ENCODE peak calls at places on chromosomes 6 and 20, in four cellular contexts. One of them, this sample, is unnamed.

GRCh38 chr6:36323062-36323461 is 13.6 kb downstream of the BNIP5 start:
- DNase-seq in transverse colon: no peak
- DNase-seq in sigmoid colon: no peak
- DNase-seq in stomach: no peak
- DNase-seq in this sample: no peak

GRCh38 chr20:50284811-50285375 is 94.3 kb downstream of the CEBPB start:
- DNase-seq in sigmoid colon: peak; percentile 71
- DNase-seq in transverse colon: no peak
- DNase-seq in stomach: no peak
- DNase-seq in this sample: peak; percentile 92

GRCh38 chr20:45933231-45934045 is 1.0 kb upstream of the PCIF1 start:
- DNase-seq in stomach: peak; percentile 64
- DNase-seq in transverse colon: peak; percentile 79
- DNase-seq in sigmoid colon: peak; percentile 89
- DNase-seq in this sample: peak; percentile 83

GRCh38 chr6:124524821-124525220 is 437.4 kb upstream of the RNF217 start:
- DNase-seq in sigmoid colon: no peak
- DNase-seq in transverse colon: no peak
- DNase-seq in stomach: no peak
- DNase-seq in this sample: no peak

GRCh38 chr6:113676057-113676456 is 181.1 kb upstream of the MARCKS start:
- DNase-seq in stomach: peak; percentile 44
- DNase-seq in sigmoid colon: no peak
- DNase-seq in transverse colon: no peak
- DNase-seq in this sample: no peak

GRCh38 chr6:44564906-44565524 is 177.5 kb downstream of the CDC5L start:
- DNase-seq in sigmoid colon: no peak
- DNase-seq in transverse colon: no peak
- DNase-seq in stomach: no peak
- DNase-seq in this sample: no peak

GRCh38 chr6:136173519-136174507 is 76.3 kb downstream of the MTFR2 start:
- DNase-seq in sigmoid colon: no peak
- DNase-seq in transverse colon: no peak
- DNase-seq in stomach: no peak
- DNase-seq in this sample: peak; percentile 44

GRCh38 chr20:63234693-63235398 is 859 bp upstream of the BIRC7 start:
- DNase-seq in transverse colon: peak; percentile 19
- DNase-seq in stomach: peak; percentile 52
- DNase-seq in sigmoid colon: no peak
- DNase-seq in this sample: no peak

GRCh38 chr6:43089874-43090556 is 13.9 kb downstream of the PTK7 start:
- DNase-seq in transverse colon: no peak
- DNase-seq in sigmoid colon: no peak
- DNase-seq in stomach: no peak
- DNase-seq in this sample: no peak

GRCh38 chr20:59984551-59984950 is 26.3 kb downstream of the CDH26 start:
- DNase-seq in sigmoid colon: no peak
- DNase-seq in stomach: no peak
- DNase-seq in transverse colon: no peak
- DNase-seq in this sample: no peak

GRCh38 chr20:39633689-39634088 is 671.5 kb downstream of the DHX35 start:
- DNase-seq in stomach: no peak
- DNase-seq in sigmoid colon: no peak
- DNase-seq in transverse colon: no peak
- DNase-seq in this sample: no peak

GRCh38 chr6:101083533-101084172 is 202.5 kb upstream of the ASCC3 start:
- DNase-seq in transverse colon: no peak
- DNase-seq in sigmoid colon: no peak
- DNase-seq in stomach: no peak
- DNase-seq in this sample: no peak

GRCh38 chr6:135568366-135568765 is 70.8 kb upstream of the AHI1 start:
- DNase-seq in stomach: peak; percentile 34
- DNase-seq in sigmoid colon: no peak
- DNase-seq in transverse colon: peak; percentile 10
- DNase-seq in this sample: peak; percentile 24

GRCh38 chr6:13272131-13273046 is 55.9 kb downstream of the TBC1D7 start:
- DNase-seq in sigmoid colon: peak; percentile 81
- DNase-seq in transverse colon: peak; percentile 69
- DNase-seq in stomach: peak; percentile 40
- DNase-seq in this sample: no peak

GRCh38 chr6:66851930-66852329 is 1144.9 kb upstream of the EYS start:
- DNase-seq in sigmoid colon: no peak
- DNase-seq in transverse colon: no peak
- DNase-seq in stomach: no peak
- DNase-seq in this sample: no peak

GRCh38 chr6:150394053-150394875 is 25.5 kb downstream of the IYD start:
- DNase-seq in sigmoid colon: no peak
- DNase-seq in stomach: no peak
- DNase-seq in transverse colon: no peak
- DNase-seq in this sample: no peak

GRCh38 chr6:27091661-27092315 is 155.7 kb upstream of the PRSS16 start:
- DNase-seq in transverse colon: no peak
- DNase-seq in sigmoid colon: no peak
- DNase-seq in stomach: no peak
- DNase-seq in this sample: no peak

GRCh38 chr6:145214570-145214969 is 520.8 kb downstream of the EPM2A start:
- DNase-seq in sigmoid colon: no peak
- DNase-seq in stomach: no peak
- DNase-seq in transverse colon: no peak
- DNase-seq in this sample: no peak

GRCh38 chr6:54935739-54936138 is 89.2 kb downstream of the FAM83B start:
- DNase-seq in sigmoid colon: no peak
- DNase-seq in stomach: no peak
- DNase-seq in transverse colon: no peak
- DNase-seq in this sample: no peak

GRCh38 chr6:166351715-166352285 is 9.5 kb upstream of the SFT2D1 start:
- DNase-seq in transverse colon: peak; percentile 45
- DNase-seq in stomach: no peak
- DNase-seq in sigmoid colon: no peak
- DNase-seq in this sample: no peak

GRCh38 chr6:6781172-6781876 is 192.8 kb downstream of the LY86 start:
- DNase-seq in stomach: no peak
- DNase-seq in sigmoid colon: no peak
- DNase-seq in transverse colon: no peak
- DNase-seq in this sample: peak; percentile 77

GRCh38 chr6:44339301-44339700 is 3.1 kb upstream of the SPATS1 start:
- DNase-seq in stomach: peak; percentile 67
- DNase-seq in sigmoid colon: no peak
- DNase-seq in transverse colon: no peak
- DNase-seq in this sample: no peak

GRCh38 chr6:72946766-72947165 is 278.5 kb downstream of the KHDC1L start:
- DNase-seq in sigmoid colon: no peak
- DNase-seq in stomach: no peak
- DNase-seq in transverse colon: no peak
- DNase-seq in this sample: no peak
- TF ChIP-seq EP300 in sigmoid colon: no peak
- TF ChIP-seq EP300 in stomach: no peak
- TF ChIP-seq EP300 in transverse colon: no peak
- TF ChIP-seq EP300 in this sample: no peak

DNA sequence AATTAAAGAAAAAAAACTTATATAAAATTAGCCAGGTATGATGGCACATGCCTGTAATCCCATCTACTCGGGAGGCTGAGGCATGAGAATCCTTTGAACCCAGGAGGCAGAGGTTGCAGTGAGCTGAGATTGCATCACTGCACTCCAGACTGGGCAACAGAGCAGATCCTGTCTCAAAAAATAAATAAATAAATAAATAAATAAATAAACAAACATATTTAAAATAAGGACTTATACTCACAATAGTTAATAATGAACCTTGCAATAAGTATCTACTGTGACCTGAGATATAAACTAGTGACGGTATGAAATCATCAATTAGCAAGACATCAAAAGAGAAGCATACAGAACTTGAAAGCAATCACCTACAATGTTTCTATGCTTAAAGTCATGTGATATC is 548.4 kb upstream of the JARID2 start:
- DNase-seq in transverse colon: no peak
- DNase-seq in stomach: no peak
- DNase-seq in sigmoid colon: no peak
- DNase-seq in this sample: no peak
- TF ChIP-seq CTCF in transverse colon: no peak
- TF ChIP-seq CTCF in stomach: no peak
- TF ChIP-seq CTCF in sigmoid colon: no peak
- TF ChIP-seq CTCF in this sample: no peak

DNA sequence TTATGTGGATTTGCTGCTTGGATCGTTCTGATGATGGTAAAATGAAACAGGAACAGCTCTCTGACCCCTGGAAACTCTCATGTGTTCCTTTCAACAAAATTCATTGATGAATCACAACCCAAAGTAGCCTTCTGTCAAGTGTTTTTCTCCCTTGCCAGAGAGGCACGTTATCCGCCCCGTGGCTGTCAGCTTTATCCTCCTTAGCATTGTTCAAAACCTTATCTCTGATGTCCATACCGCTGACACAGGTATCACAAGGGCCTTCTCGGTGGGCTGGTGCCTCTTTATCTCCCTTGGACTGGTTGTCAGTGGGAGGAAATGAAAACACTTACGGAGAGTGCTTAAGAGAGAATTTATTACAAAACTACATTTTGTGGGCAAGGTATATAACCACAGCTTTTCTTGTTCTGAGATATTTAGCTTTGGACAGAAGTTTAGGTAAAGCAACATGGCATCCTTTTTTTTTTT is 84.9 kb downstream of the TIAM2 start:
- DNase-seq in transverse colon: no peak
- DNase-seq in stomach: no peak
- DNase-seq in sigmoid colon: no peak
- DNase-seq in this sample: no peak
- TF ChIP-seq EP300 in transverse colon: no peak
- TF ChIP-seq EP300 in stomach: no peak
- TF ChIP-seq EP300 in sigmoid colon: no peak
- TF ChIP-seq EP300 in this sample: no peak

GRCh38 chr6:126308367-126308766 is 31.5 kb upstream of the CENPW start:
- DNase-seq in stomach: no peak
- DNase-seq in transverse colon: no peak
- DNase-seq in sigmoid colon: no peak
- DNase-seq in this sample: no peak

GRCh38 chr6:126307859-126308258 is 32.1 kb upstream of the CENPW start:
- DNase-seq in transverse colon: no peak
- DNase-seq in sigmoid colon: no peak
- DNase-seq in stomach: no peak
- DNase-seq in this sample: no peak

GRCh38 chr6:126312013-126312665 is 27.8 kb upstream of the CENPW start:
- DNase-seq in stomach: no peak
- DNase-seq in sigmoid colon: no peak
- DNase-seq in transverse colon: no peak
- DNase-seq in this sample: no peak
- TF ChIP-seq CTCF in stomach: no peak
- TF ChIP-seq CTCF in sigmoid colon: no peak
- TF ChIP-seq CTCF in transverse colon: peak; percentile 41
- TF ChIP-seq CTCF in this sample: no peak

GRCh38 chr20:41339957-41340326 is 679 bp upstream of the LPIN3 start:
- DNase-seq in sigmoid colon: peak; percentile 90
- DNase-seq in transverse colon: peak; percentile 95
- DNase-seq in stomach: peak; percentile 96
- DNase-seq in this sample: peak; percentile 85
- TF ChIP-seq EP300 in sigmoid colon: no peak
- TF ChIP-seq EP300 in transverse colon: no peak
- TF ChIP-seq EP300 in stomach: no peak
- TF ChIP-seq EP300 in this sample: no peak

GRCh38 chr6:41799517-41799916 is 12.0 kb downstream of the TOMM6 start:
- DNase-seq in transverse colon: no peak
- DNase-seq in sigmoid colon: no peak
- DNase-seq in stomach: no peak
- DNase-seq in this sample: no peak

GRCh38 chr6:41805830-41806774 is 18.6 kb downstream of the TOMM6 start:
- DNase-seq in sigmoid colon: no peak
- DNase-seq in transverse colon: no peak
- DNase-seq in stomach: no peak
- DNase-seq in this sample: no peak

GRCh38 chr6:41798901-41799300 is 11.4 kb downstream of the TOMM6 start:
- DNase-seq in sigmoid colon: no peak
- DNase-seq in stomach: no peak
- DNase-seq in transverse colon: no peak
- DNase-seq in this sample: no peak

GRCh38 chr6:41796474-41796873 is 9.0 kb downstream of the TOMM6 start:
- DNase-seq in transverse colon: no peak
- DNase-seq in sigmoid colon: no peak
- DNase-seq in stomach: no peak
- DNase-seq in this sample: no peak

GRCh38 chr6:41801380-41801779 is 13.9 kb downstream of the TOMM6 start:
- DNase-seq in stomach: no peak
- DNase-seq in transverse colon: no peak
- DNase-seq in sigmoid colon: no peak
- DNase-seq in this sample: no peak
- TF ChIP-seq CTCF in stomach: no peak
- TF ChIP-seq CTCF in transverse colon: no peak
- TF ChIP-seq CTCF in sigmoid colon: no peak
- TF ChIP-seq CTCF in this sample: no peak

GRCh38 chr6:33167374-33168148 is 24.7 kb downstream of the COL11A2 start:
- DNase-seq in sigmoid colon: no peak
- DNase-seq in stomach: no peak
- DNase-seq in transverse colon: no peak
- DNase-seq in this sample: no peak
- TF ChIP-seq EP300 in sigmoid colon: no peak
- TF ChIP-seq EP300 in stomach: no peak
- TF ChIP-seq EP300 in transverse colon: no peak
- TF ChIP-seq EP300 in this sample: no peak

DNA sequence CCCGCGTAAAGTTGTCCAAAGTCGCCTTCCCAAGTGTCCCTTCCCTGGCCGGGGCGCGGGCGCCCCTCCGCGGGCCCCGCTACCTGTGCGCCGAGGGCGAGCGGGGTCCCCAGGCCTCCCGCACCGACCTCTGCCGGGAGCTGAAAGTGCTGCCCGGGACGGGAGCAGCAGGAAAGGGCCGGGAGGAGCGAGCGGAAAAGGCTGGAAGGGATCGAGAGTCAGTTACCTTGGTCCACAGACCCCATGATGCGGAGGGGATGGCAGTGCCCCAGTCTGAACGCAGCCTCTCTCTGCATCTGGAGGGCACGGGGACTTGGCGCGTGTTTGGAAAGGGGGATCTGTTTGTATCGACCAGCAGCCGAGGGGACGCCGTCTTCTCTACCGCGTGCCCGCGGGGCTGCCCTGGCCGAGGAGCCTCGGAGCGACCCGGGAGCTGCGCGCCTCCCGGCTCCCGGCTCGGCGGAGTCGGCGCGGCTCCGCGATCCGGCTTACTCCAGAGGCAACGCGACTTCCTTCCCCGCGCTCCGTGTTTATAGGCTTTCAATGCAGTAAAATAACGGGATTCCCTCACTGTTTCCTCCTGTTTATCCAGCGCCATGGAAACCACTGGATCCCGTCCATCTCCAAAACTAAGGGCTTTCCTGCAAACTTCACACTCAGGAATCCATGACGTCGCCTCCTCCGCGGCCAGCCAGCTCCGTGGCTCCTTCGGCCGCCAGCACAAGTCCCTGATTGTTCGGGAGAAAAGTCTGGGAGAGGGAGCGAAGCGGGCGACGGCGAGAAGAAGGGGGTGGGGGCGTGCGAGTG is 20.0 kb upstream of the NFATC2 start:
- DNase-seq in transverse colon: peak; percentile 71
- DNase-seq in sigmoid colon: peak; percentile 94
- DNase-seq in stomach: peak; percentile 57
- DNase-seq in this sample: peak; percentile 85
- TF ChIP-seq CTCF in transverse colon: no peak
- TF ChIP-seq CTCF in sigmoid colon: no peak
- TF ChIP-seq CTCF in stomach: no peak
- TF ChIP-seq CTCF in this sample: no peak